ENCODE peak calls at places on chromosomes 1 and 21, in five cellular contexts. O is IMR-90, S is astrocyte, M is kidney, L is neural progenitor cell. R is an unnamed sample.

GRCh38 chr1:201181726-201182125 is 8.9 kb upstream of the IGFN1 start:
- DNase-seq in M (peak), O (no peak), L (no peak), S (no peak), R (no peak)

GRCh38 chr21:28554660-28555475 is 437.8 kb downstream of the LTN1 start:
- DNase-seq in S (peak), L (peak), M (no peak), O (peak), R (no peak)

GRCh38 chr1:30903343-30904034 is 5.1 kb downstream of the SDC3 start:
- DNase-seq in L (no peak), O (peak), S (no peak), M (peak), R (no peak)

GRCh38 chr1:159436469-159436868 is 3.1 kb upstream of the OR10J1 start:
- DNase-seq in O (no peak), M (no peak), S (no peak), L (no peak), R (no peak)

GRCh38 chr1:147598631-147599361 is 57.5 kb downstream of the BCL9 start:
- DNase-seq in O (peak), M (peak), L (peak), S (peak), R (peak)

GRCh38 chr1:162328507-162328906 is 48.1 kb downstream of the SPATA46 start:
- DNase-seq in O (no peak), M (no peak), L (no peak), S (no peak), R (no peak)

GRCh38 chr1:6448749-6449631 is 17.0 kb downstream of the TNFRSF25 start:
- DNase-seq in O (no peak), M (no peak), S (no peak), L (peak), R (peak)

GRCh38 chr1:112698366-112699310 is 8.3 kb downstream of the RHOC start:
- DNase-seq in M (peak), L (no peak), O (no peak), S (no peak), R (no peak)

GRCh38 chr1:206803221-206803730 is 31.0 kb upstream of the IL10 start:
- DNase-seq in O (no peak), M (no peak), S (no peak), L (no peak), R (no peak)

GRCh38 chr1:87077959-87078673 is 163.7 kb downstream of the HS2ST1 start:
- DNase-seq in L (no peak), O (no peak), M (no peak), S (no peak), R (no peak)

GRCh38 chr1:49597436-49597835 is 426.3 kb downstream of the AGBL4 start:
- DNase-seq in L (no peak), M (no peak), S (no peak), O (no peak), R (no peak)

GRCh38 chr1:116405241-116406135 is 32.4 kb downstream of the ATP1A1 start:
- DNase-seq in L (no peak), S (no peak), O (no peak), M (no peak), R (no peak)

GRCh38 chr1:58815069-58815679 is 31.3 kb upstream of the JUN start:
- DNase-seq in L (peak), S (peak), O (peak), M (peak), R (peak)

GRCh38 chr1:29393451-29393826 is 157.1 kb downstream of the PTPRU start:
- DNase-seq in O (no peak), S (no peak), L (no peak), M (no peak), R (no peak)

GRCh38 chr1:93680121-93681094 is 1.2 kb downstream of the BCAR3 start:
- DNase-seq in M (peak), L (peak), S (peak), O (peak), R (peak)

GRCh38 chr21:46060596-46061061 is 37.3 kb upstream of the COL6A2 start:
- DNase-seq in O (peak), S (peak), L (no peak), M (peak), R (peak)

GRCh38 chr1:20069932-20070331 is at the start of gene PLA2G5:
- DNase-seq in O (peak), M (peak), L (peak), S (peak), R (peak)

GRCh38 chr1:16013220-16013907 is 4.5 kb downstream of the HSPB7 start:
- DNase-seq in O (peak), M (peak), S (peak), L (peak), R (peak)

GRCh38 chr1:243268284-243268653 is 12.4 kb downstream of the SDCCAG8 start:
- DNase-seq in M (no peak), S (peak), L (no peak), O (peak), R (peak)

GRCh38 chr1:167221804-167222610 is 1.3 kb downstream of the POU2F1 start:
- DNase-seq in O (peak), S (peak), M (peak), L (peak), R (peak)

GRCh38 chr1:225428066-225428878 is 434 bp upstream of the LBR start:
- DNase-seq in M (peak), S (peak), O (peak), L (peak), R (peak)

GRCh38 chr1:156106624-156107488 is 7.7 kb upstream of the LMNA start:
- DNase-seq in L (peak), M (no peak), O (peak), S (no peak), R (peak)

GRCh38 chr1:23916209-23917131 is 3.3 kb upstream of the CNR2 start:
- DNase-seq in O (peak), M (no peak), S (peak), L (peak), R (peak)

GRCh38 chr1:14345925-14346550 is 252.4 kb upstream of the KAZN start:
- DNase-seq in L (no peak), M (no peak), O (no peak), S (peak), R (no peak)

GRCh38 chr1:239112536-239112935 is 273.8 kb upstream of the CHRM3 start:
- DNase-seq in S (no peak), M (no peak), O (no peak), L (no peak), R (no peak)

GRCh38 chr1:53580739-53581475 is 121.7 kb downstream of the DMRTB1 start:
- DNase-seq in O (no peak), S (no peak), L (no peak), M (no peak), R (no peak)

GRCh38 chr1:102853701-102854187 is 254.6 kb downstream of the COL11A1 start:
- DNase-seq in M (peak), S (no peak), L (no peak), O (no peak), R (no peak)

GRCh38 chr1:116558140-116558549 is 12.7 kb downstream of the CD58 start:
- DNase-seq in S (no peak), O (no peak), M (no peak), L (no peak), R (no peak)

GRCh38 chr21:43634618-43635017 is 24.7 kb downstream of the HSF2BP start:
- DNase-seq in O (peak), L (no peak), S (peak), M (no peak), R (no peak)

GRCh38 chr1:18879791-18880309 is 20.4 kb upstream of the TAS1R2 start:
- DNase-seq in L (no peak), O (no peak), M (peak), S (no peak), R (no peak)

DNA sequence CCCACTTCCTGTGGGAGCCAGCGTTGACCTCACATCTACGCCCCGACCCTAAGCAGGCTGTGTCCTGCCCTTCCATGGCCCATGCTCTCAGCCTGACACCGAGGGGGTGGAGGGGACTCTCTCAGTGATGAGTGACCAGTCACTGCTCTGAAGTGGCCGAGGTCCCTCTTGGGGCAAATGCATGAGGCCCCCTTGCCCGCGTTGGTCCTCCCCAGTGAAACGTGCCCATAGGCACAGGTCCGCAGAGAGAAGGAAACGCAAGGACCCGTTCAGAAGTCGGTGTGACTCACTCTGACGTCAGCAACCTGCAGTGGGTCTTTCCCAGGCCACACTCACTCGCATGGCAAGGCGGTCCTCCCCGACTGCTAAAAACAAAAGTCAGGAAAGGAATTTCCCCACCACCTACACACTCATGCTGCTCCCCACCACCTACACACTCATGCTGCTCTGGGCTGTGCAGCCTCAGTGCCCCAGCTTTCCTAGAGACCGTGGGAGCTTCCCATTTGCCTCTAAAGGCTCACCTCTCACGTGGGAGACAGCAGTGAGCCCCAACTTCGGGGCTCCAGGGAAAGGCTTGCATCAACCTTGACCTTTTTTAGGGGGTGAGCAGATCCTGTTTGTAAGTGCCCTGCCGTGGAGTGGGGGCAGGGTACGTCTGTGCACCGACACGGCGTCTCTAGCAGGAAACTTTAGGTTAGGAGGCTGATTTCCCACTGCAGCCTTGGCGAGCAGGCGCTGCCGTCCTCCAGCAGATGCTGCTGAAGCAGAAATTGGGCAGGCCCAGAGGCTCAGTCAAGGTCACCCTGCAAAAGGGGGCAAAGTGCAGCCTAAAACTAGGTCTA is 11.4 kb downstream of the UBASH3A start:
- DNase-seq in M (peak), O (peak), S (peak), L (no peak), R (peak)
- H3K4me3 ChIP-seq in M (no peak), O (no peak), S (no peak), L (no peak), R (no peak)

GRCh38 chr1:228079601-228080263 is 2.8 kb upstream of the ARF1 start:
- DNase-seq in L (no peak), M (peak), S (no peak), O (no peak), R (no peak)

GRCh38 chr1:228082975-228083870 is 715 bp downstream of the ARF1 start:
- DNase-seq in L (peak), S (no peak), M (peak), O (peak), R (peak)

GRCh38 chr1:228082260-228082974 is at the start of gene ARF1:
- DNase-seq in O (peak), S (peak), L (peak), M (peak), R (peak)

GRCh38 chr1:228081578-228082259 is 789 bp upstream of the ARF1 start:
- DNase-seq in M (no peak), L (peak), O (no peak), S (no peak), R (peak)

GRCh38 chr1:228081144-228081543 is 1.4 kb upstream of the ARF1 start:
- DNase-seq in L (no peak), O (no peak), M (peak), S (no peak), R (no peak)
- H3K9ac ChIP-seq in L (no peak), O (peak), M (peak), S (peak), R (peak)

DNA sequence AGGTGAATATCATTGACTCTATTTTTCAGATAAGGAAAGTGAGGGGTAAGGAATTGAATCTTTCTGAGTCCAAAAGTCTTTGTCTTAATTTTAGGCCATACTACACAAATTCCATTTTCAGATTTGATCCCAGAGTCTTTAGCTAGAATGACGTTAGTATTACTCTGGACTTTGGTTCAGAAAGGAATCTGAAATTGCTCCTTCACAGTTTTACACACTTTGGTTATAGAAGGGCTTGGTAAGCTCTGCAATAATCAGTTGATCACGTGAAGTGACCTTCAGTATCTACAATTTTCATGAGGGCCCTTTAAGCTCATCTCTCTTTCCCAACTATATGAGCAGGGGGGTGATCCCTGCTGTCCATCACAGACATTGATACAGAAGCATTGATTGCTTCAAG is 103.4 kb upstream of the ESRRG start:
- DNase-seq in L (no peak), M (no peak), S (no peak), O (no peak), R (no peak)
- H3K4me3 ChIP-seq in L (no peak), M (no peak), S (no peak), O (no peak), R (no peak)

GRCh38 chr1:100347009-100347966 is 5.0 kb upstream of the CDC14A start:
- DNase-seq in S (peak), L (no peak), M (no peak), O (peak), R (no peak)
- H3K9ac ChIP-seq in S (no peak), L (no peak), M (no peak), O (no peak), R (no peak)

GRCh38 chr1:66532798-66533783 is 862 bp upstream of the SGIP1 start:
- DNase-seq in S (peak), O (peak), M (peak), L (peak), R (peak)
- H3K4me3 ChIP-seq in S (peak), O (peak), M (peak), L (peak), R (peak)

DNA sequence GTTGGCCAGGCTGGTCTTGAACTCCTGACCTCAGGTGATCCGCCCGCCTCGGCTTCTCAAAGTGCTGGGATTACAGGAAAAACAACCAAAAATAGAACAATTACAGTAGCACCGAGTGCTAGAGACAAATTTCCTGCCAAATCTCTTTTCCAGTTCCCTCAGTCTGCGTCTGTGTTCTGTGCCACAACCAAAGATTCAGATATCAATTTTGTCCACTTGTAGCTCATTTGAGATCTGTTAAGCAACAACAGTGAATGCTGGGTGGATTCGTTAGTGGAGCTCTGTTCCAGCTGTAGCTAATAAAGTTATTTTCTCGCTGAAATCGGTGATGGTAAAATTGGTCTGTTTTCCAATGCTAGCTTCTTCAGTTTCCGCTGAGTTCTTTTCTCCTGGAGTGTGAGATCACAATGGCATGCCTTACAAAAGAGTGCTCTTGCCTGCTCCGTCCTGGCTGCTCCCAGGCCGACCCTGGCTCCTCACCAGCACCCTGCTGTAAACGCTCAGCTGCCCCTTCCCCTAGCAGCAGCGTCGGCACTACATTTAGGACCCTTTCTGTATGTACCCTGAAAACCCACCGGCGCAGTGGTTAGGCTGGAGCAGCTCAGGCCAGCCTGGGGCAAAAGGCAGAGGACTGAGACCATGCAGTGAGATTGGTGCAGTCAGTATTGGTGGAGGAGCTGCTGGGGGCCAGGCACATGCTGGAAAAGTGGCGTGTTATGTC is 395.4 kb downstream of the KIF26B start:
- DNase-seq in S (no peak), L (peak), M (no peak), O (no peak), R (peak)
- H3K9ac ChIP-seq in S (peak), L (no peak), M (no peak), O (no peak), R (no peak)

DNA sequence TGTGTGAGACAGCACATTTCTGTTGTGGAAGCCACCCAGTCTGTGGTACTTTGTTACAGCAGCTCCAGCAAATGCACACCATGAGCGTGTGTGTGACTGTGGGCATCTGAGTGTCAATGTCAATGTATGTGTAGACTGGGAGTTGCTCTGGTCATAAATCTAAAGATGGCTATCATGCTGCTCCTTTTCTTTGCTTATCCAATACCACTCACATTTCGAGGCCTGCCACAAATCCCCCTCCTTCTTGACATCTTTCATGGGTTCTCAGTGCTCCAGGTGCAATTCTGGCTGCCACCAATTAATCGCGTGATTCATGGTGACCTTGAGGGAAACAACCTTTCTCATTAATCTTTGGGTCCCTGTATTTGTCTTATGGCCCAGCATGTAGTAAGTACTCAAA is 141.2 kb downstream of the RWDD3 start:
- DNase-seq in S (no peak), O (no peak), M (no peak), L (no peak), R (no peak)
- H3K4me3 ChIP-seq in S (no peak), O (no peak), M (no peak), L (no peak), R (no peak)